ENCODE peak calls at places on chromosomes 1 and 21, in four cellular contexts. J is HEK293T; W is astrocyte of the spinal cord; U is stimulated activated CD4-positive, alpha-beta T cell treated with anti-CD3 and anti-CD28 coated beads, Interleukin-1b, Interleukin-23, amount 100 ng/mL, for 24 hours. S is an unnamed sample.

GRCh38 chr21:42660118-42660470 is 6.7 kb downstream of the PDE9A start:
- DNase-seq in J (no peak), W (no peak), U (no peak), S (no peak)

GRCh38 chr1:218384576-218384975 is 39.4 kb downstream of the TGFB2 start:
- DNase-seq in U (no peak), W (peak; percentile 53), J (no peak), S (no peak)

GRCh38 chr1:89125571-89126233 is at the start of gene GBP2:
- DNase-seq in U (no peak), W (peak; percentile 74), J (no peak), S (no peak)

GRCh38 chr1:218350909-218351616 is 5.9 kb downstream of the TGFB2 start:
- DNase-seq in J (no peak), W (peak; percentile 76), U (no peak), S (no peak)

GRCh38 chr1:200306954-200307754 is 102.7 kb downstream of the ZNF281 start:
- DNase-seq in W (peak; percentile 39), J (peak; percentile 70), U (no peak), S (peak; percentile 43)

GRCh38 chr1:55443175-55443933 is 228.2 kb upstream of the USP24 start:
- DNase-seq in U (no peak), J (no peak), W (peak; percentile 96), S (no peak)

GRCh38 chr1:63611231-63611630 is 18.0 kb downstream of the PGM1 start:
- DNase-seq in U (no peak), W (no peak), J (no peak), S (no peak)

GRCh38 chr21:26909972-26910371 is 56.9 kb downstream of the ADAMTS5 start:
- DNase-seq in U (no peak), J (no peak), W (peak; percentile 5), S (no peak)

GRCh38 chr21:28641731-28642130 is 350.9 kb downstream of the LTN1 start:
- DNase-seq in J (no peak), U (no peak), W (no peak), S (no peak)

GRCh38 chr1:157932082-157932481 is 61.4 kb upstream of the KIRREL1 start:
- DNase-seq in W (peak; percentile 23), U (no peak), J (no peak), S (no peak)

GRCh38 chr21:43025636-43026180 is 49.9 kb downstream of the CBS start:
- DNase-seq in J (no peak), U (no peak), W (peak; percentile 75), S (no peak)